ENCODE peak calls at places on chromosomes 1 and 21, in four cellular contexts. L is heart right ventricle, M is stomach, H is mesendoderm. K is an unnamed sample.
A peak's percentile ranks its signal among the peaks of the same experiment; 100 is the strongest.

GRCh38 chr1:242890211-242890741 is 364.8 kb downstream of the CEP170 start:
- DNase-seq in M (no peak), H (peak; percentile 80), L (peak; percentile 44), K (peak; percentile 98)

GRCh38 chr1:207752456-207753132 is 740 bp downstream of the CD46 start:
- DNase-seq in L (no peak), H (peak; percentile 33), M (peak; percentile 66), K (peak; percentile 74)

GRCh38 chr1:174968750-174969244 is 30.9 kb upstream of the CACYBP start:
- DNase-seq in M (no peak), L (no peak), H (no peak), K (peak; percentile 56)

GRCh38 chr1:165114022-165114888 is 242.3 kb downstream of the LMX1A start:
- DNase-seq in H (peak; percentile 75), M (no peak), L (no peak), K (peak; percentile 59)

GRCh38 chr1:6125366-6125765 is 54.8 kb downstream of the CHD5 start:
- DNase-seq in M (no peak), L (peak; percentile 4), H (no peak), K (no peak)

GRCh38 chr1:184953600-184954219 is 20.6 kb downstream of the NIBAN1 start:
- DNase-seq in H (peak; percentile 29), L (no peak), M (no peak), K (no peak)

GRCh38 chr1:186030453-186030852 is 296.3 kb downstream of the HMCN1 start:
- DNase-seq in L (no peak), H (no peak), M (no peak), K (no peak)

GRCh38 chr1:169753549-169753948 is 19.7 kb upstream of the SELE start:
- DNase-seq in H (peak; percentile 26), L (no peak), M (no peak), K (no peak)

GRCh38 chr1:67880056-67880601 is 46.9 kb upstream of the GNG12 start:
- DNase-seq in H (no peak), M (no peak), L (no peak), K (no peak)

GRCh38 chr1:177937931-177938330 is 31.9 kb downstream of the SEC16B start:
- DNase-seq in L (no peak), M (no peak), H (peak; percentile 40), K (peak; percentile 63)

GRCh38 chr1:8956461-8957349 is 11.0 kb downstream of the CA6 start:
- DNase-seq in L (no peak), M (no peak), H (no peak), K (no peak)

GRCh38 chr1:117633068-117633345 is 27.2 kb downstream of the TENT5C start:
- DNase-seq in H (no peak), L (no peak), M (no peak), K (peak; percentile 27)

GRCh38 chr21:44337428-44337827 is 1.8 kb downstream of the CFAP410 start:
- DNase-seq in L (no peak), M (no peak), H (no peak), K (no peak)

GRCh38 chr1:89809556-89809955 is 11.3 kb upstream of the LRRC8D start:
- DNase-seq in L (no peak), M (no peak), H (no peak), K (no peak)

K was measured in islet precursor cell.